ENCODE peak calls at places on chromosome 9, in nine cellular contexts. One of them, this sample, is unnamed.

GRCh38 chr9:81455417-81455816 is 233.9 kb downstream of the TLE1 start:
- DNase-seq in T-helper 9 cell: no peak
- DNase-seq in GF-D8: no peak
- DNase-seq in NCI-H2029: no peak
- DNase-seq in lower lobe of right lung: no peak
- DNase-seq in AML-193: no peak
- DNase-seq in type B pancreatic cell: no peak
- DNase-seq in foreskin fibroblast: no peak
- DNase-seq in naive thymus-derived CD8-positive, alpha-beta T cell: no peak
- DNase-seq in this sample: no peak

GRCh38 chr9:106829666-106830408 is 33.1 kb upstream of the ZNF462 start:
- DNase-seq in T-helper 9 cell: no peak
- DNase-seq in foreskin fibroblast: no peak
- DNase-seq in NCI-H2029: no peak
- DNase-seq in AML-193: no peak
- DNase-seq in type B pancreatic cell: no peak
- DNase-seq in lower lobe of right lung: no peak
- DNase-seq in GF-D8: no peak
- DNase-seq in naive thymus-derived CD8-positive, alpha-beta T cell: no peak
- DNase-seq in this sample: no peak

GRCh38 chr9:34551751-34552605 is 29.2 kb upstream of the ENHO start:
- DNase-seq in T-helper 9 cell: no peak
- DNase-seq in foreskin fibroblast: no peak
- DNase-seq in GF-D8: no peak
- DNase-seq in NCI-H2029: no peak
- DNase-seq in lower lobe of right lung: no peak
- DNase-seq in naive thymus-derived CD8-positive, alpha-beta T cell: no peak
- DNase-seq in type B pancreatic cell: no peak
- DNase-seq in AML-193: no peak
- DNase-seq in this sample: no peak

GRCh38 chr9:127980056-127980705 is 608 bp downstream of the EEIG1 start:
- DNase-seq in lower lobe of right lung: peak; percentile 67
- DNase-seq in AML-193: no peak
- DNase-seq in NCI-H2029: peak; percentile 53
- DNase-seq in naive thymus-derived CD8-positive, alpha-beta T cell: peak; percentile 65
- DNase-seq in T-helper 9 cell: peak; percentile 50
- DNase-seq in foreskin fibroblast: no peak
- DNase-seq in type B pancreatic cell: no peak
- DNase-seq in GF-D8: no peak
- DNase-seq in this sample: no peak

GRCh38 chr9:119044801-119045200 is 324.4 kb downstream of the BRINP1 start:
- DNase-seq in T-helper 9 cell: no peak
- DNase-seq in lower lobe of right lung: no peak
- DNase-seq in type B pancreatic cell: no peak
- DNase-seq in foreskin fibroblast: no peak
- DNase-seq in AML-193: no peak
- DNase-seq in GF-D8: no peak
- DNase-seq in NCI-H2029: no peak
- DNase-seq in naive thymus-derived CD8-positive, alpha-beta T cell: no peak
- DNase-seq in this sample: no peak

GRCh38 chr9:33042528-33042927 is 17.5 kb downstream of the DNAJA1 start:
- DNase-seq in NCI-H2029: no peak
- DNase-seq in GF-D8: no peak
- DNase-seq in lower lobe of right lung: no peak
- DNase-seq in foreskin fibroblast: no peak
- DNase-seq in naive thymus-derived CD8-positive, alpha-beta T cell: no peak
- DNase-seq in AML-193: no peak
- DNase-seq in type B pancreatic cell: no peak
- DNase-seq in T-helper 9 cell: no peak
- DNase-seq in this sample: no peak

GRCh38 chr9:136784249-136784996 is 6.7 kb upstream of the TMEM141 start:
- DNase-seq in T-helper 9 cell: no peak
- DNase-seq in lower lobe of right lung: no peak
- DNase-seq in NCI-H2029: no peak
- DNase-seq in naive thymus-derived CD8-positive, alpha-beta T cell: no peak
- DNase-seq in GF-D8: no peak
- DNase-seq in AML-193: peak; percentile 13
- DNase-seq in foreskin fibroblast: no peak
- DNase-seq in type B pancreatic cell: no peak
- DNase-seq in this sample: no peak

GRCh38 chr9:122261469-122261881 is 3.2 kb downstream of the RBM18 start:
- DNase-seq in NCI-H2029: peak; percentile 31
- DNase-seq in type B pancreatic cell: no peak
- DNase-seq in lower lobe of right lung: peak; percentile 70
- DNase-seq in AML-193: peak; percentile 21
- DNase-seq in naive thymus-derived CD8-positive, alpha-beta T cell: no peak
- DNase-seq in foreskin fibroblast: peak; percentile 48
- DNase-seq in T-helper 9 cell: no peak
- DNase-seq in GF-D8: peak; percentile 78
- DNase-seq in this sample: no peak

GRCh38 chr9:68747043-68747533 is 42.0 kb downstream of the PIP5K1B start:
- DNase-seq in foreskin fibroblast: no peak
- DNase-seq in naive thymus-derived CD8-positive, alpha-beta T cell: no peak
- DNase-seq in AML-193: no peak
- DNase-seq in NCI-H2029: no peak
- DNase-seq in GF-D8: peak; percentile 45
- DNase-seq in T-helper 9 cell: no peak
- DNase-seq in type B pancreatic cell: no peak
- DNase-seq in lower lobe of right lung: no peak
- DNase-seq in this sample: no peak

GRCh38 chr9:117103711-117104110 is 311.1 kb downstream of the ASTN2 start:
- DNase-seq in type B pancreatic cell: no peak
- DNase-seq in naive thymus-derived CD8-positive, alpha-beta T cell: no peak
- DNase-seq in GF-D8: no peak
- DNase-seq in AML-193: no peak
- DNase-seq in NCI-H2029: no peak
- DNase-seq in foreskin fibroblast: no peak
- DNase-seq in T-helper 9 cell: no peak
- DNase-seq in lower lobe of right lung: no peak
- DNase-seq in this sample: no peak